ENCODE peak calls at places on chromosomes 3 and 15, in seven cellular contexts. F is right atrium auricular region; K is AG10803; M is CD4-positive, CD25-positive, alpha-beta regulatory T cell; Z is GM23248; T is psoas muscle; B is naive thymus-derived CD4-positive, alpha-beta T cell. R is an unnamed sample.

GRCh38 chr15:61119556-61119955 is 109.5 kb downstream of the RORA start:
- DNase-seq in B (no peak), M (no peak), Z (peak), T (no peak), F (no peak), K (peak), R (no peak)

GRCh38 chr15:71526061-71526460 is 284.3 kb upstream of the NR2E3 start:
- DNase-seq in Z (peak), T (no peak), B (no peak), K (peak), M (no peak), F (no peak), R (no peak)

GRCh38 chr3:36172699-36173098 is 207.6 kb upstream of the STAC start:
- DNase-seq in B (no peak), K (no peak), T (no peak), M (no peak), Z (no peak), F (no peak), R (no peak)

GRCh38 chr3:60013241-60013640 is 963.4 kb upstream of the CFAP20DC start:
- DNase-seq in K (peak), F (no peak), B (no peak), T (no peak), M (no peak), Z (peak), R (no peak)

GRCh38 chr15:66765478-66766281 is 63.6 kb downstream of the SMAD6 start:
- DNase-seq in M (no peak), T (no peak), F (no peak), B (no peak), Z (peak), K (peak), R (no peak)

GRCh38 chr3:136659253-136659652 is 92.9 kb downstream of the STAG1 start:
- DNase-seq in T (no peak), F (no peak), M (no peak), B (no peak), K (peak), Z (peak), R (no peak)

GRCh38 chr3:4704552-4704951 is 211.4 kb downstream of the ITPR1 start:
- DNase-seq in F (no peak), M (no peak), B (no peak), T (no peak), K (no peak), Z (no peak), R (no peak)

GRCh38 chr3:41711656-41712055 is 250.2 kb downstream of the ULK4 start:
- DNase-seq in M (no peak), K (peak), B (no peak), Z (peak), F (no peak), T (no peak), R (no peak)

GRCh38 chr3:12944413-12944812 is 103.0 kb upstream of the RPL32 start:
- DNase-seq in M (no peak), T (no peak), B (no peak), F (no peak), K (no peak), Z (peak), R (no peak)

GRCh38 chr3:5006755-5007202 is 27.5 kb downstream of the BHLHE40 start:
- DNase-seq in B (no peak), K (no peak), Z (no peak), T (no peak), M (peak), F (no peak), R (no peak)

GRCh38 chr3:105823149-105823866 is 45.5 kb downstream of the CBLB start:
- DNase-seq in K (peak), T (no peak), F (no peak), B (no peak), Z (peak), M (no peak), R (no peak)

GRCh38 chr15:96893159-96893906 is 562.8 kb downstream of the NR2F2 start:
- DNase-seq in Z (peak), M (no peak), F (no peak), K (no peak), B (no peak), T (no peak), R (no peak)

GRCh38 chr3:32872487-32873382 is 54.9 kb downstream of the TRIM71 start:
- DNase-seq in T (no peak), Z (peak), F (no peak), B (no peak), M (no peak), K (peak), R (no peak)

GRCh38 chr15:89441295-89441762 is 55.1 kb downstream of the RHCG start:
- DNase-seq in Z (no peak), B (no peak), M (no peak), F (no peak), K (no peak), T (no peak), R (peak)

GRCh38 chr3:71102111-71103039 is 481.2 kb downstream of the FOXP1 start:
- DNase-seq in B (no peak), M (no peak), F (no peak), K (peak), T (no peak), Z (peak), R (no peak)

GRCh38 chr3:174341014-174341413 is 518.1 kb upstream of the NAALADL2 start:
- DNase-seq in F (no peak), K (no peak), B (no peak), Z (no peak), T (no peak), M (no peak), R (no peak)

GRCh38 chr3:63687569-63688233 is 35.2 kb downstream of the SNTN start:
- DNase-seq in K (peak), Z (peak), M (no peak), F (no peak), T (no peak), B (no peak), R (no peak)

GRCh38 chr15:100780208-100780800 is 99.3 kb upstream of the ALDH1A3 start:
- DNase-seq in M (no peak), F (peak), B (no peak), K (no peak), Z (no peak), T (no peak), R (peak)

GRCh38 chr15:87527416-87527815 is 729.1 kb downstream of the NTRK3 start:
- DNase-seq in K (peak), F (no peak), T (no peak), Z (no peak), M (no peak), B (no peak), R (no peak)

GRCh38 chr3:112579697-112580096 is 17.9 kb downstream of the SLC35A5 start:
- DNase-seq in M (no peak), B (no peak), Z (peak), K (peak), F (no peak), T (no peak), R (no peak)

GRCh38 chr3:122102191-122102935 is 47.2 kb downstream of the CD86 start:
- DNase-seq in Z (no peak), F (no peak), T (no peak), B (no peak), K (no peak), M (no peak), R (no peak)
- H3K4me3 ChIP-seq in Z (no peak), F (no peak), T (no peak), B (no peak), K (no peak), M (no peak), R (no peak)

DNA sequence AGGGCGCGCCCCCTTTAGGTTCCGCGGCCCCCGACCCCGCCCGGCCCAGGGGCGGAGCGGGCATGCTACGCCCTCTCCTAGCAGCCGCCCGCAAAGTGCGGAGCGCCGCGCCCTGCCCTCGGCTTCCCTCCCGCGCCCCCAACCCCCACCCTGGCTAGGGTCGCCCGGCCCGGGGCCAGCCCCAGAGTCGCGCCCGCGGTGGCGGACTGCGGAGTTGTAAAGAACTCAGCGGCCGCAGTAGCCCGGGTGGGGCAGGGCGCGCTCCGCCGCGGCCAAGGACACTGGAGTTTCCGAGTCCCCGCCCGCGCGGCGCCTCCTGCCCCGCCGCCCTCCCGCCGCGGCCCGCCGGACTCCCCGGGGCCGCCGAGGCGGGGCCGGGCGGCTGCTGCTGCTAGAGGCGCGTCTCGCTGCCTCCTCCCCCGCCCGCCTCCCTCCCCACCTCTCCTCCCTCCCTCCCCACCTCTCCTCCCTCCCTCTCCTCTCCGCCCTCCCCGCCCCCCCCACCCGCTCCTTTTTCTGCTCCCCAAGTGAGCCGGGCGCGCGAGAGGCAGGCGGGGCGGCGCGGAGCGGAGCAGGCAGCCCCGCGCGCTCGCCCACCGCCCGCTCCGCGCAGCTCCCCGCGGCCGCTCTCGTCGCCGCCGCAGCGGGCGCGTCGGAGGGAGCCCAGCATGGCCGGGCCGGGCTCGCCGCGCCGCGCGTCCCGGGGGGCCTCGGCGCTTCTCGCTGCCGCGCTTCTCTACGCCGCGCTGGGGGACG is at the start of gene CACNA2D3:
- DNase-seq in Z (peak), K (no peak), F (no peak), T (peak), B (no peak), M (no peak), R (no peak)
- H3K4me3 ChIP-seq in Z (peak), K (no peak), F (peak), T (peak), B (no peak), M (no peak), R (peak)

GRCh38 chr15:47507221-47507985 is 209.9 kb upstream of the SEMA6D start:
- DNase-seq in F (no peak), Z (no peak), K (no peak), M (no peak), B (no peak), T (no peak), R (no peak)

GRCh38 chr15:47506543-47507090 is 210.7 kb upstream of the SEMA6D start:
- DNase-seq in Z (no peak), M (no peak), B (no peak), K (no peak), F (no peak), T (no peak), R (no peak)

GRCh38 chr15:47513496-47513895 is 203.8 kb upstream of the SEMA6D start:
- DNase-seq in K (no peak), B (no peak), T (no peak), Z (no peak), M (no peak), F (no peak), R (no peak)

GRCh38 chr15:47514251-47514652 is 203.1 kb upstream of the SEMA6D start:
- DNase-seq in F (no peak), M (no peak), Z (peak), K (peak), T (no peak), B (no peak), R (no peak)

DNA sequence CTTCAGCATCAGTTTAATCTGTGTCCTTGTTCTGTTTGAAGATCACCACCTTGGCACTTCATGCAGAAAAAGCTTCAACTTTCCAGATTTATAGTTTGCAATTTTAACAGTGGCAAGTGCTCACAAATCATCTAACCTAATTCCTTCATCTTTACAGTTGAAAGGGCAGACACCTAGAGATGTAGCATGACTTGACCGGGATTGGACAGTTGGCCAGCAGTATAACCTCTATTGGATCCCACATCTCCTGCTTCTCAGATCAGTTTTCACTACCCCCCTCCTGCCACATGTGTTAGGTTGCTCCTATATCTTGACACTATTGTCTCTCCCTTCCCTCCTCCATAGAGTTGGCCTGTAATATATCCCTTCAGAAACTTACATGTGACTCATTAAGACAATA is 206.1 kb upstream of the SEMA6D start:
- DNase-seq in K (no peak), T (no peak), Z (no peak), B (no peak), M (no peak), F (no peak), R (no peak)
- H3K4me3 ChIP-seq in K (no peak), T (no peak), Z (no peak), B (no peak), M (no peak), F (no peak), R (no peak)

DNA sequence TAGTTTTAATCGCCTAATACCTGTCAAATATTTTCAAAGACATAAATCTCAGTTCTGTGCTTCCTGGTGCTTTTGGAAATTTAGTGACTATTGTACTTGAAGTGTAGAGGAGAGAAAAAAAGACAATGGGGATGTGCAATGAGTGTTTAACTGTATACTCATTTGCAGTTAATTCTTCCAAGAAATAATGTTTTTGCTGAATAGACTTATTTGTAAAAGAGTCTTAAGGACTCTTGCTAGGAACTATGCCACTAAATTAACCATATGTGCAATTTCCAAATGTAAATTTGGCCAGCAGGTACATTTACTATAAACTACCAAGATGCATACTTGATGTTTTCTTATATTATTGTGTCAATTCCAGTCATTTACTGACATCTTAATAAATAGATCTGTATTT is 2.0 kb downstream of the CHMP2B start:
- DNase-seq in K (no peak), M (no peak), F (no peak), T (no peak), B (no peak), Z (no peak), R (no peak)
- H3K4me3 ChIP-seq in K (no peak), M (peak), F (no peak), T (peak), B (no peak), Z (peak), R (no peak)

GRCh38 chr3:66497982-66498671 is 2.7 kb downstream of the LRIG1 start:
- DNase-seq in Z (no peak), M (no peak), F (no peak), K (no peak), B (no peak), T (no peak), R (no peak)

GRCh38 chr3:66496731-66497130 is 4.1 kb downstream of the LRIG1 start:
- DNase-seq in F (no peak), K (no peak), T (no peak), Z (no peak), M (no peak), B (peak), R (no peak)

GRCh38 chr3:66495633-66496032 is 5.2 kb downstream of the LRIG1 start:
- DNase-seq in M (no peak), Z (no peak), K (no peak), F (no peak), T (no peak), B (no peak), R (no peak)

GRCh38 chr3:66498718-66499611 is 1.9 kb downstream of the LRIG1 start:
- DNase-seq in F (no peak), T (peak), K (no peak), Z (peak), B (no peak), M (no peak), R (no peak)

DNA sequence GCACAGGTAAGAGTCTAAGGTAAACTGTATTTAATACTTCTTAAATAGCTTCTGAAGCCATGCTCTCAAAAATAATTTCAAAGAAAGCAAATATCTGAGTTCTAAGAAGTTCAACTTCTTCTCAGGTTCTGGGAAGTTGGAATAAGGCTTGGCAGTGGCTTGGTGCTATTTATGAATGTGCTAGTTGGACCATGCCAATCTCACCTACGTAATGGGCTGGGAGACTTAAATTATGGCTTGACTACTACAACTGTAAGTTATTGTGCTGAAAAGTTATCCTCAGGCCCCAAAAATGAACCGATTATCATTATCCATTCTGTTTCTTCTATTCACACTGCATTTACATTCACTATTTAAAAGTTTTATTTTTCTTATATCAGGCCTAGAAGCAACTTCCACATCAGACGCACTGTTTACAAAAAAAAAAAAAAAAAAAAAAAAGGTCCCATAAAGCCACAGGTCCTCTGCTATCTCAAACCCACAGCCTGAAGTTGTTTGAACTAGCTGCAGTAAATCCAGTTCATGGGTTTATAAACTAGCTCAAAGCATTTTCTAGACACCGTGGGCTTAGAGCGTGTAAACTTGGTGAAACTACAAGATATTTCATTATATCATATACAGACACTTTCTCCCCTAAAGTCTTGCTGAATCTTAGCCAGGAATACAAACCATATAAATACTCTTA is 3.4 kb downstream of the LRIG1 start:
- DNase-seq in Z (no peak), B (peak), M (no peak), F (no peak), T (no peak), K (no peak), R (no peak)
- H3K4me3 ChIP-seq in Z (no peak), B (peak), M (peak), F (peak), T (peak), K (no peak), R (no peak)

GRCh38 chr3:50194128-50194902 is 2.9 kb downstream of the GNAT1 start:
- DNase-seq in M (peak), K (peak), T (peak), B (peak), F (peak), Z (peak), R (peak)
- H3K4me3 ChIP-seq in M (no peak), K (peak), T (peak), B (peak), F (peak), Z (peak), R (no peak)

DNA sequence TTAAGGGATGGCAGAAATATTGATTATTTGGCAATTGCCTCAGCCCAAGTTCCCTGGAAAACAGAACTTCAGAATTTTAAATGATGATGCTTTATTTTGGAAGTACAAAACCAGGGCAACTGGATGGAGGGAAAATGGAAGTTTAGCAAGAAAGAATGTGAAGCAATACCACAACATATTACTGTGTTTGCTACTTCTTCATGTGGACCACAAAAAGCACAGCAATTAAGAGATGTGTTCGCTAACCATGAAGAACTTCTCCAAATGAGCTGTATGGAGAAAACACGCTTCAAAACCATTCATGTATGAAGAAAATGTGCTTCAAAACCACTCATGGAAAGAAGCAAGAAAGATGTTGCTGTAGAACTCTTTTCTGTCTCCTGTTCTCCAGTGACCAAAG is 64.7 kb upstream of the ARL6 start:
- DNase-seq in F (no peak), B (no peak), T (no peak), K (no peak), Z (no peak), M (no peak), R (no peak)
- H3K4me3 ChIP-seq in F (no peak), B (no peak), T (no peak), K (no peak), Z (no peak), M (no peak), R (no peak)

DNA sequence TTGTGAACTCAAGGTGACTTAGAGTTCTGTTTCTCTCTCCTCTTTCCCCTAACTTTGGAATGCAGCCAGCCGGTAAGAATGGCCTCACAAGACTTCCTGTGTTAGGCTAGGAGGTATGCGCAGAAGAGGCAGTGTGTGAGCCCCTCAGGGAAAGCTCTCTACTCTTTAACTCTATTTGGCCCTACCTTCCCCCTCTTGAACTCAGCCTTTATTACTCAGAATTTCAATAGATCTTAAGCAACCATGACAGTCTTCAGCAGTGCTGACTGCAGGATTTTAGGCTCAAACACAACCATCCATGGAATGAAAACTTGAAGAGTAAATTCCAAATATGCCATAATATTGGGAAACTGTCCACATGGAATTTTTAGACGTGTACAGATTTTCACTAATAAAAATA is 209.6 kb downstream of the DTWD1 start:
- DNase-seq in F (no peak), Z (peak), M (no peak), K (peak), B (no peak), T (no peak), R (no peak)
- H3K4me3 ChIP-seq in F (no peak), Z (no peak), M (no peak), K (no peak), B (no peak), T (no peak), R (no peak)

GRCh38 chr3:189404797-189405484 is 226.2 kb upstream of the TP63 start:
- DNase-seq in M (no peak), T (no peak), B (no peak), Z (no peak), F (no peak), K (no peak), R (no peak)
- H3K4me3 ChIP-seq in M (no peak), T (no peak), B (no peak), Z (no peak), F (no peak), K (no peak), R (no peak)